ENCODE peak calls at places on chromosomes 1 and 21, in five cellular contexts. R is A549, Z is ovary, J is body of pancreas, O is hepatocyte. U is an unnamed sample.

GRCh38 chr1:81329061-81329460 is 471.7 kb upstream of the ADGRL2 start:
- DNase-seq in R (no peak), O (no peak), Z (no peak), J (no peak), U (no peak)

GRCh38 chr1:36542024-36542961 is 59.6 kb upstream of the CSF3R start:
- DNase-seq in R (no peak), Z (no peak), J (no peak), O (no peak), U (no peak)

GRCh38 chr1:84687703-84688460 is 2.4 kb downstream of the SSX2IP start:
- DNase-seq in Z (no peak), O (no peak), R (no peak), J (no peak), U (no peak)

GRCh38 chr1:8398677-8399076 is 80.8 kb downstream of the SLC45A1 start:
- DNase-seq in Z (no peak), O (no peak), R (no peak), J (no peak), U (no peak)

GRCh38 chr1:183986941-183987340 is 50.6 kb downstream of the COLGALT2 start:
- DNase-seq in Z (no peak), R (no peak), O (no peak), J (no peak), U (no peak)

GRCh38 chr1:67468066-67468718 is 38.0 kb upstream of the SERBP1 start:
- DNase-seq in Z (no peak), O (no peak), J (no peak), R (no peak), U (no peak)

GRCh38 chr1:183918589-183918988 is 113.7 kb downstream of the RGL1 start:
- DNase-seq in R (no peak), O (no peak), J (no peak), Z (no peak), U (peak; percentile 22)

GRCh38 chr1:243850368-243851128 is 505 bp upstream of the AKT3 start:
- DNase-seq in O (peak; percentile 80), R (peak; percentile 91), Z (peak; percentile 90), J (peak; percentile 71), U (peak; percentile 94)

GRCh38 chr1:18989176-18989799 is 32.8 kb upstream of the IFFO2 start:
- DNase-seq in O (no peak), R (no peak), J (peak; percentile 78), Z (no peak), U (no peak)

GRCh38 chr1:118123436-118123835 is 61.6 kb downstream of the SPAG17 start:
- DNase-seq in Z (no peak), J (no peak), R (no peak), O (no peak), U (no peak)

GRCh38 chr1:53606197-53607095 is 132.5 kb downstream of the GLIS1 start:
- DNase-seq in R (no peak), Z (no peak), J (no peak), O (no peak), U (no peak)

GRCh38 chr1:25590096-25590824 is 26.3 kb upstream of the MAN1C1 start:
- DNase-seq in Z (no peak), R (no peak), O (peak; percentile 60), J (no peak), U (no peak)

GRCh38 chr1:183234660-183235476 is 48.8 kb downstream of the LAMC2 start:
- DNase-seq in J (peak; percentile 32), O (peak; percentile 80), R (peak; percentile 59), Z (peak; percentile 85), U (peak; percentile 16)

GRCh38 chr1:111249960-111250359 is 22.4 kb downstream of the CHI3L2 start:
- DNase-seq in J (no peak), O (no peak), R (no peak), Z (no peak), U (no peak)

GRCh38 chr1:220958234-220958633 is 79.0 kb downstream of the HLX start:
- DNase-seq in Z (no peak), R (no peak), O (no peak), J (no peak), U (no peak)

GRCh38 chr21:36575306-36575705 is 95.4 kb upstream of the CLDN14 start:
- DNase-seq in J (no peak), R (no peak), Z (no peak), O (no peak), U (no peak)

GRCh38 chr1:2604854-2605753 is 18.5 kb downstream of the PRXL2B start:
- DNase-seq in O (no peak), Z (no peak), J (no peak), R (no peak), U (no peak)

GRCh38 chr1:34774967-34775366 is 6.0 kb upstream of the GJB3 start:
- DNase-seq in R (no peak), Z (no peak), O (no peak), J (no peak), U (no peak)

GRCh38 chr1:160741597-160742348 is 2.7 kb downstream of the SLAMF7 start:
- DNase-seq in J (no peak), Z (no peak), R (no peak), O (no peak), U (no peak)

GRCh38 chr1:9410737-9411297 is 118.1 kb downstream of the SPSB1 start:
- DNase-seq in O (peak; percentile 58), Z (no peak), J (no peak), R (peak; percentile 48), U (no peak)

GRCh38 chr1:56901720-56902119 is 47.1 kb downstream of the C8A start:
- DNase-seq in J (no peak), Z (no peak), O (peak; percentile 30), R (no peak), U (no peak)

GRCh38 chr1:218304281-218305039 is 19.4 kb downstream of the RRP15 start:
- DNase-seq in O (no peak), Z (no peak), R (no peak), J (no peak), U (no peak)

GRCh38 chr1:119674835-119675289 is 26.8 kb upstream of the ZNF697 start:
- DNase-seq in J (peak; percentile 31), O (no peak), R (no peak), Z (peak; percentile 43), U (peak; percentile 61)

GRCh38 chr1:19013826-19014548 is 57.5 kb upstream of the IFFO2 start:
- DNase-seq in J (no peak), R (peak; percentile 81), O (peak; percentile 66), Z (no peak), U (no peak)

GRCh38 chr1:236141447-236142357 is 637 bp upstream of the GPR137B start:
- DNase-seq in R (peak; percentile 43), Z (peak; percentile 26), O (peak; percentile 63), J (no peak), U (peak; percentile 43)

GRCh38 chr1:31617917-31618746 is 643 bp downstream of the HCRTR1 start:
- DNase-seq in Z (no peak), R (peak; percentile 27), O (peak; percentile 83), J (peak; percentile 31), U (peak; percentile 77)

GRCh38 chr1:64215576-64215975 is 12.2 kb downstream of the UBE2U start:
- DNase-seq in R (no peak), J (no peak), O (no peak), Z (no peak), U (no peak)

GRCh38 chr1:177830531-177830930 is 139.3 kb downstream of the SEC16B start:
- DNase-seq in J (no peak), R (no peak), O (no peak), Z (no peak), U (no peak)

GRCh38 chr1:177838910-177839309 is 130.9 kb downstream of the SEC16B start:
- DNase-seq in R (no peak), Z (no peak), O (no peak), J (no peak), U (no peak)

GRCh38 chr1:177833631-177834030 is 136.2 kb downstream of the SEC16B start:
- DNase-seq in J (no peak), Z (no peak), R (no peak), O (no peak), U (no peak)
- TF ChIP-seq CTCF in J (no peak), Z (no peak), R (no peak), O (no peak), U (no peak)

DNA sequence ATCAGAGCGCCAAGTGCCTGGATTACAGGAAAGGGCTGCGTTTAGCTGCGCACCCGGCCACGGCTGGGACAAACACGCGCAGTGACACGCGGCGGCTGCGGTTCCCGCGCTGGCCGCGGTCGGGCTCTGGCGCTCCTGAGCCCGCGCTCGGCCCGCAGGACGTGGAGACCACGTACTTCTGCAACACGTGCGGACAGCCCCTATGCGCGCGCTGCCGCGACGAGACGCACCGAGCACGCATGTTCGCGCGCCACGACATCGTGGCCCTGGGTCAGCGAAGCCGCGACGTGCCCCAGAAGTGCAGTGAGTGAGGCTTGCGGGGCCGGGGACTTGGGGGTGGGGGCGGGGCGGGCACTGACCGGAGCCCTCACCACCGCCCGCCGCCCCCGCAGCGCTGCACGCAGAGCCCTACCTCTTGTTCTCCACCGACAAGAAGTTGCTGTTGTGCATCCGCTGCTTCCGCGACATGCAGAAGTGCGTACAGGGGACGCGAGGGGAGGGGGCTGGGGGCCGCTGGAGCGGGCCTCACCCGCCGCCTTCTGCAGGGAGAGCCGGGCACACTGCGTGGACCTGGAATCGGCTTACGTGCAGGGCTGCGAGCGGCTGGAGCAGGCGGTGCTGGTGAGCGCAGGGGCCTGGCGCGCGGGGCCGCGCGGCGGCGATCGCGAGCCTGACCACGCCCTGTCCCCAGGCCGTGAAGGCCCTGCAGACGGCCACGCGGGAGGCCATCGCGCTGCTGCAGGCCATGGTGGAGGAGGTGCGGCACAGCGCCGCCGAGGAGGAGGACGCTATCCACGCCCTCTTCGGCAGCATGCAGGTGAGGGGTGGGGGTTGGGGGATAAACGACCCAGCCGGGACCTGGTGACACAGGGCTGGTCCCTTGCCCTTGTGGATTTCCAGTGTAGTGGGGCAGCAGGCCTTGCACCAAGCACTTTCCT is 3.1 kb downstream of the RNF207 start:
- DNase-seq in J (peak; percentile 60), Z (no peak), R (no peak), O (peak; percentile 72), U (peak; percentile 83)
- H3K4me3 ChIP-seq in J (no peak overlapping the region), Z (peak overlapping the region; percentile 19), R (no peak overlapping the region), O (no peak overlapping the region), U (peak overlapping the region; percentile 58)

DNA sequence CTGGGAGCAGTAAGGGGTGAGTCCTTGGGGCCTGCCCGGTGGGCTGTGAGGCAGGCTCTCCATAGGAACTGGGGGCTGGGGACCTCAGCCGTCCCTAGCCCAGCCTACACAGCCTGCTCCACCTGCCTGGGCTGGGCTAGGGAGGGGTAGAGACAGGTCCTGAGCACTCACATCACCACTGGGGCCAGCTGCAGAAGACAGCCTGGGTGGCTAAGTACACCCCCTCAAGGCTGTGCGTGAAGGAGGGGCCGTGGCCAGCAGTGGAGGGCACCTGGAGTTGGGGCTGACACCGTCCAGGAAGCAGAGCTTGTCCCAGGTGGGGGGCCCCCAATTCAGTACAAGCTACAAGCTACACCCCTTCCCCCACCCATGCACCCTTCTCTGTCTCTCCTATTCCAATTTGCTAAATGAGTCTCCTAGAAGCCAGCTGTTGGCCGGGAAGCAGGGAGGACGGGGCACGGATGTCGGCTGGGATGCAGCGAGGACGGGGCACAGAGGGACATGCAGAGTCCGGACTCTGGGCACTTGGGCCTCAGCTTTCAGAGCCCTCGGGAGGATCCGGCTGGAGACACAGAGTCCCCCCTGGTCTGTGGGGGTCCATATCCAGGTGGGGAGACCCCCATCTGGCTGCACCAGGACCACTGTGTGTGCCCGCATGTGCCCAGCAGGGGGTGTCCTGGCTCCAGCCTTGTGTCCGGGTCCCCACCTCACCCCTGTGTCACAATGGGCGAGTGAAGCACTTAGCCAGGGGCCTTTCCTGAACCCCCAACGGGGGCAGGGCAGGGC is 1.8 kb downstream of the ISG15 start:
- DNase-seq in R (no peak), O (peak; percentile 46), Z (no peak), J (no peak), U (peak; percentile 61)
- TF ChIP-seq CTCF in R (peak; percentile 39), O (peak; percentile 37), Z (no peak), J (no peak), U (peak; percentile 75)

DNA sequence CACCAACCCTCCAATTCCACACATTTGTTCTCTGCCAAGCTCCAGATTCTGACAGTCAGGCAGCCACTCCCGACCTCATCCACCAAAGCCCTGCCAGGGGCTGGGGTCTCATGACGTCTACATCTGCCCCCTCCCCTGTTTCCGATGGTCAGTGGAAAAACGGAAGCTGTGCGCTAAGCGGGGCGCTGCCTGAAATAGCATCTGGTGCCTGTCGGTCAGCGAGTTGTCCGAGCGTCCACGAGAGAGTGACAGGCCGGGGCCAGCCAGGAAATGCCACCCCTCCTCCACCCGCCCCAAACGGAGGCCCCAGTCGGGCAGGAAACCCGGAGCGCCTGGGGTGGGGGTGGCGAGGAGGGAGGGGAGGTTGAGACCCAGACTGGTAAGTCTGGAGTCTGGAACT is 3.3 kb upstream of the TAL1 start:
- DNase-seq in R (no peak), J (peak; percentile 15), Z (no peak), O (no peak), U (no peak)
- H3K4me3 ChIP-seq in R (no peak overlapping the region), J (no peak overlapping the region), Z (no peak overlapping the region), O (no peak overlapping the region), U (no peak overlapping the region)